ENCODE peak calls at places on chromosomes 3 and 15, in five cellular contexts. G is coronary artery, L is iPS DF 6.9, P is heart right ventricle, H is aorta. K is an unnamed sample.

GRCh38 chr15:52137432-52138357 is 25.1 kb upstream of the BCL2L10 start:
- DNase-seq in G (no peak), P (no peak), H (no peak), L (no peak), K (peak; percentile 48)

GRCh38 chr15:85583404-85584390 is 203.3 kb downstream of the AKAP13 start:
- DNase-seq in P (peak; percentile 61), H (no peak), L (no peak), G (no peak), K (no peak)

GRCh38 chr15:75720787-75721461 is 8.3 kb upstream of the CSPG4 start:
- DNase-seq in P (no peak), H (peak; percentile 84), G (no peak), L (no peak), K (peak; percentile 88)

GRCh38 chr3:68306571-68306970 is 625.8 kb downstream of the TAFA4 start:
- DNase-seq in G (no peak), P (no peak), L (peak; percentile 25), H (no peak), K (no peak)

GRCh38 chr3:155748611-155749365 is 3.9 kb upstream of the PLCH1 start:
- DNase-seq in P (no peak), H (no peak), G (no peak), L (no peak), K (no peak)

GRCh38 chr3:154844863-154845262 is 235.3 kb upstream of the MME start:
- DNase-seq in P (no peak), H (no peak), L (no peak), G (no peak), K (no peak)

GRCh38 chr15:45088801-45089711 is 24.9 kb downstream of the DUOX2 start:
- DNase-seq in L (no peak), P (no peak), H (no peak), G (no peak), K (no peak)

GRCh38 chr3:77348244-77348855 is 308.5 kb downstream of the ROBO2 start:
- DNase-seq in H (no peak), P (no peak), G (no peak), L (peak; percentile 63), K (no peak)

GRCh38 chr3:32313723-32314473 is 75.4 kb downstream of the CMTM8 start:
- DNase-seq in P (no peak), G (no peak), L (no peak), H (no peak), K (no peak)

GRCh38 chr15:45089712-45090373 is 24.1 kb downstream of the DUOX2 start:
- DNase-seq in L (no peak), H (no peak), G (no peak), P (no peak), K (no peak)

GRCh38 chr15:60390931-60391501 is 6.8 kb downstream of the ANXA2 start:
- DNase-seq in L (no peak), H (no peak), P (peak; percentile 52), G (peak; percentile 84), K (peak; percentile 88)

GRCh38 chr3:184460276-184460675 is 80.4 kb downstream of the CHRD start:
- DNase-seq in H (no peak), G (no peak), L (no peak), P (no peak), K (no peak)

GRCh38 chr3:52313774-52314188 is 2.3 kb upstream of the DNAH1 start:
- DNase-seq in G (no peak), L (no peak), P (peak; percentile 29), H (no peak), K (no peak)

GRCh38 chr15:68149059-68149458 is 56.1 kb downstream of the CALML4 start:
- DNase-seq in H (no peak), L (no peak), P (no peak), G (no peak), K (no peak)

GRCh38 chr15:85289677-85290365 is 90.6 kb upstream of the AKAP13 start:
- DNase-seq in L (no peak), G (no peak), H (no peak), P (peak; percentile 45), K (no peak)

GRCh38 chr3:152395764-152396163 is 127.0 kb downstream of the MBNL1 start:
- DNase-seq in L (no peak), H (no peak), G (no peak), P (no peak), K (no peak)

GRCh38 chr3:183370391-183370790 is 58.0 kb downstream of the MCF2L2 start:
- DNase-seq in P (no peak), H (no peak), G (no peak), L (no peak), K (no peak)

GRCh38 chr15:94231728-94232086 is 346 bp downstream of the MCTP2 start:
- DNase-seq in L (no peak), P (no peak), G (no peak), H (no peak), K (no peak)

GRCh38 chr15:34754171-34754580 is 622 bp downstream of the GJD2 start:
- DNase-seq in G (no peak), L (no peak), H (no peak), P (no peak), K (no peak)

GRCh38 chr3:156837130-156837529 is 11.0 kb downstream of the LEKR1 start:
- DNase-seq in P (no peak), H (no peak), G (no peak), L (no peak), K (no peak)

GRCh38 chr3:69120879-69121464 is 1.4 kb downstream of the LMOD3 start:
- DNase-seq in P (peak; percentile 77), H (no peak), G (no peak), L (peak; percentile 79), K (no peak)

GRCh38 chr15:66644815-66645345 is 57.2 kb upstream of the SMAD6 start:
- DNase-seq in H (no peak), L (no peak), G (no peak), P (no peak), K (no peak)

GRCh38 chr3:197186887-197187588 is 111.4 kb downstream of the DLG1 start:
- DNase-seq in G (no peak), L (peak; percentile 16), H (no peak), P (peak; percentile 21), K (no peak)

GRCh38 chr3:115676336-115676735 is 53.0 kb downstream of the GAP43 start:
- DNase-seq in P (no peak), H (no peak), G (no peak), L (no peak), K (no peak)

GRCh38 chr3:32186097-32186496 is 52.4 kb upstream of the CMTM8 start:
- DNase-seq in G (no peak), L (no peak), H (no peak), P (no peak), K (no peak)

GRCh38 chr15:71747128-71748083 is 62.9 kb upstream of the NR2E3 start:
- DNase-seq in H (no peak), P (no peak), G (no peak), L (no peak), K (no peak)

GRCh38 chr3:136731274-136731884 is 20.8 kb downstream of the STAG1 start:
- DNase-seq in H (no peak), P (no peak), G (no peak), L (no peak), K (no peak)

GRCh38 chr3:35200056-35200455 is 439.3 kb upstream of the ARPP21 start:
- DNase-seq in P (no peak), G (no peak), H (no peak), L (no peak), K (no peak)

GRCh38 chr3:100656945-100657344 is 47.5 kb downstream of the ADGRG7 start:
- DNase-seq in G (no peak), L (no peak), H (no peak), P (no peak), K (no peak)

GRCh38 chr15:98113357-98113756 is 152.9 kb downstream of the ARRDC4 start:
- DNase-seq in G (no peak), H (no peak), P (no peak), L (no peak), K (no peak)

GRCh38 chr15:67065531-67066005 is at the start of gene SMAD3:
- DNase-seq in G (peak; percentile 96), L (no peak), H (peak; percentile 96), P (peak; percentile 91), K (peak; percentile 94)

GRCh38 chr15:88403461-88403860 is 63.7 kb downstream of the MRPL46 start:
- DNase-seq in G (no peak), L (no peak), P (no peak), H (no peak), K (no peak)

GRCh38 chr3:155560594-155560993 is 184.3 kb downstream of the PLCH1 start:
- DNase-seq in H (no peak), L (no peak), P (no peak), G (no peak), K (no peak)

GRCh38 chr3:113791381-113791780 is 44.5 kb downstream of the ATP6V1A start:
- DNase-seq in G (no peak), P (no peak), L (no peak), H (no peak), K (no peak)
- H3K27ac ChIP-seq in G (no peak overlapping the region), P (no peak overlapping the region), L (no peak overlapping the region), H (no peak overlapping the region), K (no peak overlapping the region)

DNA sequence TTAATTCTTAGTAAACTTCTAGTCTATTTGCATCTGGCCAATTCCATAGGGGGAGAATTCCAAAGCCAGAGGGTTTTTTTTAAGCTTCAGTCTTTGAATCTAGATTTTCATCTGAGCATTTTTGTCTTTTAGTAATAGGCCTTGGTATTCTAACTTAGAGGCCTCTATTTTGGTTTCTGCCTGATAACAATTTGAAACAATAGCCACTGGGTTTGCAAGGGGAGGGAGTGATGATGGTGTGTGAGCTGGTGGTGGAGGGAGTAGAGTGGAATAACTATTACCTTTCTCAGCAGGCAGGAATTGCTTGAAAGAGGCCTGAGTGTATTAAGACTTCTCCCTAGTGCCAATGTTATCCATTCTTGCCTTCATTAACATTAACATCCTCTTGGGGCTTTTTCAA is 26.6 kb upstream of the TCF12 start:
- DNase-seq in G (no peak), H (no peak), P (no peak), L (no peak), K (no peak)
- H3K4me3 ChIP-seq in G (no peak overlapping the region), H (no peak overlapping the region), P (no peak overlapping the region), L (no peak overlapping the region), K (no peak overlapping the region)

GRCh38 chr3:112504123-112504522 is 4.9 kb upstream of the BTLA start:
- DNase-seq in L (no peak), P (no peak), G (no peak), H (no peak), K (no peak)
- H3K27ac ChIP-seq in L (no peak overlapping the region), P (no peak overlapping the region), G (no peak overlapping the region), H (no peak overlapping the region), K (no peak overlapping the region)

DNA sequence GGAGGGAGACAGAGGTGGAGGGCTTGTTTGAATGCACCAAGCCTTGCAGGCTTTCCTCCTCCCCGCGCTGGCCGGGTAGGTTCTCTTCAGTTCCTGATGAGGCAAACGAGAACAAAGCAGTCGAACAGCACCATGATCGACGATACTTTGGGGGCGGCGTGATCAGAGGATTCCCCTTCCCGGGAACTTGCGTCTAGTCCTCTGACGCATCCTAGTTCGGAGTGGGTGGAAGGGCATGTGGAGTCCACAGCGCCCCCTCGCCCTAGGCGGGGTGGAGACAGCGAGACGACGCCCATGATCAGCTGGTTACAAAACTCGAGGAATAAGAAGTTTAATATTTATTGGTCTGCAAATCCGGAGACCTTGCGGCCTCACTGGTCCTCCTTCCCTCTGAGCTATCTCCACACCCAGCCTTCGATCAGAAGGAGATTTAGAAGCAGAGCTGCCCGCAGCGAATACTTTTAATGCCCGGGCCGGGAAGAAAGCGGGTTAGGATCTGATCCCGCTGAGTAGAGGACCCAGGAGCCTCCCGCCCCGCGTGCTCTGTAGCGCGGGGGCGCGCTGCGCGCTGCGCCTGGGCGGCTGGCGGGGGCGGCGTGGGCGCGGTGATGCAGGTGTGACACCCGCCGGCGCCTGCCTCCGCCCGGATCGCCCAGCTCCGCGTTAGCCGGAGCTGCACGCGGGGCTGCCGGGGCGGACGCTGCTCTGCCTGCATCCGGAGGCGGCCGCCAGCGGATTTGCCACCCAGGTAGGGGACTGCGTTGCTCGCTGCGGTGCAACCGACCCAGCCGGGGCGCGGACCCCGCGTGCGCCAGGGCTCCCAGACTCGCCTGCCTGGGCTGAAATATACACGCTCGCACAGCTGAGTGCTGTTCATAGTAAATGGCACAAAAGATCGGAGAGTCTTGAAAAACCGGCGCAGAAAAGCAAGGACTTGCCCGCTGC is at the start of gene SV2B:
- DNase-seq in P (peak; percentile 38), L (no peak), G (no peak), H (no peak), K (peak; percentile 73)
- H3K4me3 ChIP-seq in P (peak within 1 kb of the TSS; percentile 22), L (peak within 1 kb of the TSS; percentile 38), G (peak within 1 kb of the TSS; percentile 71), H (peak within 1 kb of the TSS; percentile 5), K (peak within 1 kb of the TSS; percentile 19)